ENCODE peak calls at places on chromosomes 4 and X, in seven cellular contexts. H is right lobe of liver, J is heart left ventricle, R is spleen, C is esophagus squamous epithelium, Z is adrenal gland, M is H1. B is an unnamed sample.

GRCh38 chrX:17828156-17828555 is 32.9 kb downstream of the RAI2 start:
- DNase-seq in H (no peak), J (no peak), R (no peak), C (no peak), Z (no peak), M (no peak), B (no peak)

GRCh38 chrX:100447563-100448397 is 37.7 kb upstream of the PCDH19 start:
- DNase-seq in H (no peak), J (peak; percentile 22), R (no peak), C (no peak), Z (peak; percentile 43), M (no peak), B (peak; percentile 26)

GRCh38 chr4:186226521-186227189 is 652 bp upstream of the KLKB1 start:
- DNase-seq in H (peak; percentile 84), J (no peak), R (no peak), C (no peak), Z (no peak), M (no peak), B (no peak)

GRCh38 chr4:102824398-102824797 is 3.0 kb downstream of the UBE2D3 start:
- DNase-seq in H (no peak), J (no peak), R (no peak), C (no peak), Z (no peak), M (no peak), B (no peak)

GRCh38 chr4:104424368-104424921 is 70.2 kb downstream of the CXXC4 start:
- DNase-seq in H (no peak), J (no peak), R (no peak), C (no peak), Z (no peak), M (no peak), B (no peak)

GRCh38 chr4:105831189-105831588 is 64.1 kb upstream of the NPNT start:
- DNase-seq in H (no peak), J (no peak), R (no peak), C (no peak), Z (no peak), M (no peak), B (no peak)

GRCh38 chr4:182448281-182449151 is 205.3 kb downstream of the TENM3 start:
- DNase-seq in H (peak; percentile 95), J (peak; percentile 87), R (peak; percentile 88), C (peak; percentile 13), Z (peak; percentile 92), M (peak; percentile 77), B (peak; percentile 85)

GRCh38 chr4:167614866-167615265 is 380.6 kb upstream of the SPOCK3 start:
- DNase-seq in H (no peak), J (no peak), R (no peak), C (no peak), Z (no peak), M (no peak), B (no peak)

GRCh38 chr4:111512081-111512774 is 633.0 kb upstream of the FAM241A start:
- DNase-seq in H (no peak), J (no peak), R (no peak), C (no peak), Z (no peak), M (no peak), B (no peak)

GRCh38 chr4:123449362-123449761 is 52.8 kb downstream of the SPRY1 start:
- DNase-seq in H (no peak), J (no peak), R (no peak), C (no peak), Z (no peak), M (no peak), B (no peak)

GRCh38 chr4:30832652-30833051 is 112.5 kb downstream of the PCDH7 start:
- DNase-seq in H (no peak), J (no peak), R (no peak), C (no peak), Z (no peak), M (no peak), B (no peak)

GRCh38 chr4:105474110-105474518 is 252 bp upstream of the PPA2 start:
- DNase-seq in H (peak; percentile 93), J (peak; percentile 89), R (no peak), C (no peak), Z (peak; percentile 90), M (no peak), B (no peak)

GRCh38 chr4:88341227-88342192 is 37.1 kb upstream of the HERC6 start:
- DNase-seq in H (no peak), J (peak; percentile 55), R (no peak), C (no peak), Z (no peak), M (no peak), B (peak; percentile 33)

GRCh38 chrX:114165537-114165936 is 418.3 kb upstream of the HTR2C start:
- DNase-seq in H (no peak), J (no peak), R (no peak), C (no peak), Z (no peak), M (no peak), B (no peak)

GRCh38 chr4:2462218-2462991 is 6.5 kb upstream of the RNF4 start:
- DNase-seq in H (peak; percentile 65), J (peak; percentile 73), R (peak; percentile 91), C (no peak), Z (peak; percentile 65), M (no peak), B (no peak)

GRCh38 chr4:4269326-4269725 is 20.6 kb downstream of the LYAR start:
- DNase-seq in H (no peak), J (no peak), R (peak; percentile 80), C (no peak), Z (no peak), M (no peak), B (no peak)

GRCh38 chr4:95360256-95360903 is 188.4 kb downstream of the UNC5C start:
- DNase-seq in H (no peak), J (no peak), R (no peak), C (no peak), Z (no peak), M (no peak), B (no peak)

GRCh38 chr4:3224971-3225850 is 23.7 kb upstream of the MSANTD1 start:
- DNase-seq in H (no peak), J (no peak), R (peak; percentile 71), C (no peak), Z (no peak), M (no peak), B (no peak)

DNA sequence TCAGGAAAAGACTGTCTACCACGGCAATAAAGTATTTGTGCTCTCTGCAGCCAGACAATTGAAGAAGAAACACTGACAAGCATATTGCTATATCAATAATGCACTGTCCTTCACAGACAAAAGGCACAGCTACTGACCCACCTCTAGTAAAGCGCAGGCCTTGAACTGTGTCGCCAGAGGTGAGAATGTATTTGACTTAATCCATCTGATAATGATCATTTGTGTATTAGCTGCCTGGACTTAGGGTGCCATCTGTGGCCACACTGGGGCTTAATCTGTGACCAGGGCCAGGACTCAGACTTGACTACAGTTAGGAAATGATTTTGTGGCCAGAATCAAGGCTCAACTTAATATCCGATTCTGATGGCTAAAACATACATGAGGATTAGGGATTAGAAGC is 260.4 kb downstream of the SMARCA1 start:
- DNase-seq in H (no peak), J (no peak), R (no peak), C (no peak), Z (no peak), M (no peak), B (no peak)
- TF ChIP-seq POLR2A in H (no peak), J (no peak), R (no peak), C (no peak), Z (no peak), M (no peak), B (no peak)

GRCh38 chrX:108088511-108088910 is 2.8 kb downstream of the PSMD10 start:
- DNase-seq in H (no peak), J (no peak), R (no peak), C (no peak), Z (no peak), M (no peak), B (no peak)

GRCh38 chrX:108087792-108088191 is 3.5 kb downstream of the PSMD10 start:
- DNase-seq in H (no peak), J (no peak), R (no peak), C (no peak), Z (no peak), M (no peak), B (no peak)

GRCh38 chrX:108090474-108091265 is 672 bp downstream of the PSMD10 start:
- DNase-seq in H (no peak), J (no peak), R (no peak), C (no peak), Z (no peak), M (no peak), B (no peak)

GRCh38 chrX:108091878-108092291 is 307 bp downstream of the ATG4A start:
- DNase-seq in H (no peak), J (no peak), R (no peak), C (no peak), Z (no peak), M (no peak), B (no peak)

DNA sequence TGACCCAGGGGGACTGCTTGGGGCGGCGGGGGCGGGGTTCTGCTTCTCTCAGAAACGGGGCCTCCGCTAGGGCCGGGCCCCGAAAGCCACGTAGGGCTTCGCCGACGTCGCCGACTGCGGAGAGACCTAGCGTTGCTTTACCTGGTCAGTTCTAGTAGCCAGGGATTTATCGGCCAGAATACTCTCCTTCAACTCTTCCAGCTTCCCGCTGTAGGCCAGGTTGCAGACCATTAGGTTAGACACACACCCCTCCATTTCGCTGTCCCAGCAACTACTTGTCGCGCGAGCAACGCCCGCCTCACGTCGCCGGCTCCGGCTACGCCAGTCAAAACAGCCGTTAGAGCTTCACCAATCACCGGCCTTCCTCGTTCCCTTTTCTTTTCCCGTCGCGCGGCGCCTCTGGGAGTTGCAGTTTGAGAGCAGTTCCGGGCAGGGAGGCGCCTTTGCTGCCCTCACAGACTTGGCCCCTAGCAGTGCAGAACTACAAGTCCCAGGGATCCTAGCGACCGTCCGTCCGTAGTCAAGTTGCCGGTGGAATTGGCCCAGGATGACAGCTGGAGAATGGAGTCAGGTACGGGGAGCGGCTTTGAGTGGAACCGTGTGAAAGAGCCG is at the start of the genes ATG4A and PSMD10:
- DNase-seq in H (peak; percentile 95), J (peak; percentile 92), R (peak; percentile 96), C (peak; percentile 53), Z (peak; percentile 95), M (peak; percentile 81), B (peak; percentile 51)
- TF ChIP-seq POLR2A in H (peak; percentile 56), J (peak; percentile 32), R (no peak), C (peak; percentile 71), Z (peak; percentile 77), M (peak; percentile 66), B (peak; percentile 46)

DNA sequence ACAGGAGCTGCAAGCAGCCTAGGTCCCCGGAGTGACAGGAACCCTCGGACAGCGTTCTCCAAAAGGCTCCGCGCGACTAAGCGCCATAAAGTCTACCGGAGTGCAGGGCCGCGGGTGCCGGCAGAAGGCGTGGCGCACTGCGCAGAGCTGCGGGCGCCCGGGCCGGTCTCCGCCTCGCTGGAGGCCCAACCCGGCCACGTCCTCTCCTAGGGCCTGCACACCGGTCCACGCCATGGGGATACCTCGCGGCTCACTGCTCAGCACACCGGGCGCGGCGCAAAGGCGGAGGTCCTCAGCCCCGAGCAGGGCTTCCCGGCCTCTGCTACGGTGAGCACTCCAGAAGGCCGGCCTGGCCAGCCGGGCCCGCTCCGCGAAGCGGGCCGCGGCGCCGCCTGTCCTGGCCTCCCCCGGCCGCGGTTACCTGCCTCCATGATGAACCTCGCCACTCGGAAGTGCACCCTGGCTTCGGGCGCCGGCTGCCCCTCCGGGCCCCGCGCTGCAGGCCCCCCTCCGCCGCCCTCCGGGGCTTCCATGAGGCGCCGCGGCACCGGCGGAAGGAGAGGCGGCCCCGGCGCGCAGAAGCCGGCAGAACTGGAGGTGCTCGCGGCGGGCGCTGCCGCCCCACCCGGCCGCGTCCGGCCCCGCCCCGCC is at the start of gene CCNQ:
- DNase-seq in H (no peak), J (no peak), R (peak; percentile 87), C (no peak), Z (no peak), M (no peak), B (no peak)
- TF ChIP-seq POLR2A in H (peak; percentile 68), J (peak; percentile 79), R (no peak), C (peak; percentile 62), Z (peak; percentile 50), M (no peak), B (peak; percentile 67)

GRCh38 chrX:48696301-48697181 is at the start of gene SUV39H1:
- DNase-seq in H (peak; percentile 91), J (peak; percentile 87), R (peak; percentile 96), C (peak; percentile 25), Z (peak; percentile 88), M (no peak), B (peak; percentile 64)
- TF ChIP-seq POLR2A in H (peak; percentile 90), J (peak; percentile 91), R (no peak), C (peak; percentile 86), Z (peak; percentile 78), M (peak; percentile 51), B (peak; percentile 28)